ENCODE peak calls at places on chromosomes 13 and 19, in four cellular contexts. Z is AG10803; B is fibroblast of mammary gland; H is activated CD4-positive, alpha-beta memory T cell treated with anti-CD3 and anti-CD28 coated beads, Interleukin-2, amount 10 ng/mL, durations not matched to agents 7 days and 5 days. A is an unnamed sample.

GRCh38 chr13:73765651-73766384 is 368.4 kb downstream of the KLF12 start:
- DNase-seq in Z (peak; percentile 23), B (peak; percentile 36), H (peak; percentile 77), A (peak; percentile 64)

GRCh38 chr19:33740811-33741396 is 55.8 kb upstream of the KCTD15 start:
- DNase-seq in Z (peak; percentile 9), B (peak; percentile 25), H (peak; percentile 30), A (no peak)

GRCh38 chr19:49333426-49334288 is 1.5 kb upstream of the CD37 start:
- DNase-seq in Z (no peak), B (peak; percentile 40), H (peak; percentile 74), A (peak; percentile 52)

GRCh38 chr19:1284979-1285736 is 515 bp upstream of the EFNA2 start:
- DNase-seq in Z (no peak), B (no peak), H (no peak), A (no peak)

GRCh38 chr13:36297259-36297599 is 385 bp downstream of the CCDC169 start:
- DNase-seq in Z (peak; percentile 32), B (peak; percentile 37), H (no peak), A (no peak)

GRCh38 chr13:73684286-73684685 is 449.9 kb downstream of the KLF12 start:
- DNase-seq in Z (no peak), B (no peak), H (no peak), A (no peak)

GRCh38 chr19:48968179-48968661 is 3.1 kb downstream of the FTL start:
- DNase-seq in Z (peak; percentile 61), B (peak; percentile 36), H (no peak), A (no peak)

GRCh38 chr19:32068805-32069204 is 276.6 kb upstream of the ZNF507 start:
- DNase-seq in Z (no peak), B (no peak), H (no peak), A (no peak)

GRCh38 chr13:112761701-112762689 is 72.2 kb downstream of the ATP11A start:
- DNase-seq in Z (peak; percentile 56), B (peak; percentile 62), H (no peak), A (no peak)

GRCh38 chr13:35711909-35712308 is 235.4 kb upstream of the MAB21L1 start:
- DNase-seq in Z (no peak), B (no peak), H (no peak), A (no peak)

GRCh38 chr19:55078996-55079395 is 3.3 kb downstream of the EPS8L1 start:
- DNase-seq in Z (no peak), B (no peak), H (no peak), A (no peak)

GRCh38 chr19:46250057-46250456 is 20.5 kb downstream of the IGFL1 start:
- DNase-seq in Z (no peak), B (no peak), H (no peak), A (no peak)

GRCh38 chr13:98571955-98572662 is 4.8 kb downstream of the STK24 start:
- DNase-seq in Z (peak; percentile 87), B (peak; percentile 92), H (peak; percentile 42), A (no peak)

GRCh38 chr13:25742220-25742619 is 309.6 kb downstream of the SHISA2 start:
- DNase-seq in Z (no peak), B (no peak), H (no peak), A (no peak)

GRCh38 chr13:35781044-35781443 is 304.6 kb upstream of the MAB21L1 start:
- DNase-seq in Z (no peak), B (no peak), H (no peak), A (no peak)

GRCh38 chr13:35926859-35927530 is 204.2 kb downstream of the DCLK1 start:
- DNase-seq in Z (peak; percentile 23), B (no peak), H (no peak), A (no peak)

GRCh38 chr19:46913852-46914430 is 53.1 kb downstream of the ARHGAP35 start:
- DNase-seq in Z (peak; percentile 69), B (peak; percentile 47), H (no peak), A (no peak)

GRCh38 chr13:42422681-42423080 is 150.7 kb downstream of the AKAP11 start:
- DNase-seq in Z (no peak), B (no peak), H (no peak), A (no peak)

GRCh38 chr13:101490400-101491015 is 38.0 kb downstream of the ITGBL1 start:
- DNase-seq in Z (peak; percentile 28), B (peak; percentile 44), H (no peak), A (no peak)

GRCh38 chr13:25927966-25928365 is 123.8 kb downstream of the SHISA2 start:
- DNase-seq in Z (no peak), B (no peak), H (no peak), A (no peak)

GRCh38 chr19:40371802-40372122 is 18.2 kb downstream of the HIPK4 start:
- DNase-seq in Z (no peak), B (no peak), H (no peak), A (no peak)

GRCh38 chr19:2154587-2155075 is 3.3 kb upstream of the AP3D1 start:
- DNase-seq in Z (no peak), B (peak; percentile 57), H (no peak), A (no peak)

GRCh38 chr13:63699948-63700347 is 2284.3 kb upstream of the PCDH20 start:
- DNase-seq in Z (no peak), B (no peak), H (no peak), A (no peak)

GRCh38 chr19:47761566-47761965 is 16.2 kb downstream of the NOP53 start:
- DNase-seq in Z (no peak), B (no peak), H (no peak), A (no peak)

GRCh38 chr13:24264976-24265375 is 44.4 kb upstream of the C1QTNF9 start:
- DNase-seq in Z (no peak), B (no peak), H (peak; percentile 92), A (peak; percentile 56)

GRCh38 chr19:3679138-3679537 is 21.1 kb downstream of the PIP5K1C start:
- DNase-seq in Z (no peak), B (no peak), H (no peak), A (no peak)

GRCh38 chr13:50645092-50645491 is 198.4 kb downstream of the DLEU7 start:
- DNase-seq in Z (peak; percentile 59), B (peak; percentile 23), H (no peak), A (no peak)

A was measured in effector CD8-positive, alpha-beta T cell.